ENCODE peak calls at places on chromosomes 3 and 15, in ten cellular contexts. V, W, A, Z, O, J, C, B, K and M are unnamed samples.

GRCh38 chr3:158471639-158472294 is 99.2 kb upstream of the MLF1 start:
- DNase-seq in C (no peak), A (no peak), K (peak), B (peak), J (peak), W (no peak), Z (no peak), V (no peak), O (no peak), M (peak)

GRCh38 chr3:52041118-52041847 is 15.1 kb downstream of the DUSP7 start:
- DNase-seq in Z (no peak), K (no peak), O (peak), B (no peak), V (no peak), W (peak), A (no peak), C (no peak), J (no peak), M (no peak)

GRCh38 chr3:105866656-105867653 is 1.9 kb downstream of the CBLB start:
- DNase-seq in V (no peak), C (peak), A (no peak), B (peak), K (peak), Z (no peak), J (no peak), O (no peak), W (no peak), M (no peak)

GRCh38 chr3:156273068-156273709 is 152.8 kb downstream of the KCNAB1 start:
- DNase-seq in Z (no peak), A (no peak), O (no peak), B (no peak), K (no peak), W (no peak), J (no peak), V (no peak), C (no peak), M (no peak)

GRCh38 chr15:57398336-57398735 is 22.0 kb downstream of the CGNL1 start:
- DNase-seq in V (no peak), A (no peak), O (peak), C (no peak), B (no peak), Z (no peak), J (no peak), W (no peak), K (no peak), M (no peak)

GRCh38 chr3:9826815-9827574 is 16.8 kb downstream of the RPUSD3 start:
- DNase-seq in B (no peak), V (no peak), K (no peak), O (peak), A (no peak), J (peak), W (no peak), C (no peak), Z (peak), M (no peak)

GRCh38 chr3:113117511-113118302 is 93.7 kb upstream of the BOC start:
- DNase-seq in C (no peak), W (no peak), K (peak), A (no peak), O (no peak), Z (no peak), B (peak), J (no peak), V (no peak), M (peak)

GRCh38 chr3:139292933-139293664 is 50.7 kb upstream of the MRPS22 start:
- DNase-seq in B (peak), W (no peak), C (no peak), V (no peak), K (peak), A (no peak), Z (no peak), J (peak), O (no peak), M (peak)

GRCh38 chr3:177770821-177771220 is 573.5 kb upstream of the TBL1XR1 start:
- DNase-seq in A (no peak), W (no peak), V (no peak), O (no peak), C (no peak), Z (no peak), K (peak), B (peak), J (no peak), M (no peak)

GRCh38 chr3:49785565-49786356 is 581 bp downstream of the IP6K1 start:
- DNase-seq in V (no peak), O (no peak), C (no peak), W (peak), K (peak), J (no peak), B (peak), A (peak), Z (no peak), M (no peak)

GRCh38 chr3:142595951-142596725 is at the start of gene PLS1:
- DNase-seq in O (peak), C (peak), W (peak), V (peak), B (peak), J (peak), A (peak), K (peak), Z (peak), M (peak)

GRCh38 chr3:69212411-69213160 is 90.2 kb upstream of the LMOD3 start:
- DNase-seq in O (no peak), V (no peak), B (peak), W (no peak), K (peak), Z (no peak), J (peak), A (no peak), C (no peak), M (no peak)

GRCh38 chr15:81548350-81549116 is 174.5 kb upstream of the TMC3 start:
- DNase-seq in Z (no peak), O (no peak), C (no peak), J (no peak), B (peak), V (no peak), K (peak), W (no peak), A (no peak), M (no peak)

GRCh38 chr3:133675631-133676335 is 14.0 kb upstream of the TOPBP1 start:
- DNase-seq in C (no peak), A (no peak), O (no peak), Z (no peak), V (no peak), K (no peak), B (no peak), W (no peak), J (no peak), M (no peak)

GRCh38 chr3:98109789-98110188 is 20.7 kb upstream of the OR5H1 start:
- DNase-seq in O (no peak), B (no peak), J (no peak), C (no peak), K (no peak), V (no peak), W (no peak), Z (no peak), A (no peak), M (no peak)

GRCh38 chr3:187801152-187801551 is 55.9 kb upstream of the BCL6 start:
- DNase-seq in O (no peak), K (no peak), C (no peak), J (no peak), A (no peak), B (no peak), W (no peak), V (no peak), Z (no peak), M (no peak)

GRCh38 chr15:76062282-76062681 is 2.5 kb downstream of the TMEM266 start:
- DNase-seq in V (no peak), W (no peak), Z (no peak), K (peak), J (no peak), C (no peak), B (no peak), A (no peak), O (no peak), M (no peak)

GRCh38 chr15:76061700-76062099 is 1.9 kb downstream of the TMEM266 start:
- DNase-seq in O (no peak), J (no peak), C (no peak), Z (no peak), A (no peak), K (no peak), W (no peak), B (no peak), V (no peak), M (no peak)

GRCh38 chr15:76065793-76066192 is 6.0 kb downstream of the TMEM266 start:
- DNase-seq in Z (no peak), A (no peak), V (no peak), J (no peak), W (no peak), C (no peak), B (no peak), O (no peak), K (no peak), M (no peak)

GRCh38 chr15:76064375-76064774 is 4.6 kb downstream of the TMEM266 start:
- DNase-seq in K (no peak), C (no peak), V (no peak), Z (no peak), B (no peak), W (no peak), O (no peak), A (no peak), J (no peak), M (no peak)

DNA sequence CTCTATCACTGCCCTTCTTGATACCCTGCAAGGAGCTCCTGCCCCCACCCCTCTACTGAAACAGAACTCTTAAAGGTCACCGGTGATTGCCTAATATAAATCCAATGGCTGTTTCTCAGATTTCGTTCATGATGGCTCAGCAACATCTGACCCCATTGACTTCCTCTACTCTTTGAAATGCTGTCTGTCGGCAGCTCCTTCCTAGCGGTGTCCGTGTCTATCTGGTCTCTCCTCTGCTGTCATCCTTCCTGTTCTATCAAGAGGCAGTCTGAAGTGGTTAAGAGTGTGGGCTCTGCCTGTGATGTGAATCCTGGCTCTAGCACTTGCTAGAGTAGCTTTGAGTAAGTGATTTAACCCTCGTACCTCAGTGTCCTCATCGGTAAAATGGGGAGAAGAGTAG is 5.5 kb downstream of the TMEM266 start:
- DNase-seq in V (no peak), O (no peak), J (no peak), A (no peak), W (no peak), C (no peak), B (no peak), K (no peak), Z (no peak), M (no peak)
- H3K4me3 ChIP-seq in V (no peak), O (no peak), J (no peak), A (no peak), W (no peak), C (no peak), B (no peak), K (no peak), Z (no peak), M (no peak)

GRCh38 chr15:69497634-69498033 is 45.0 kb downstream of the RPLP1 start:
- DNase-seq in C (no peak), W (no peak), J (no peak), A (no peak), K (no peak), O (peak), V (no peak), Z (no peak), B (no peak), M (no peak)

GRCh38 chr15:69500339-69500738 is 47.7 kb downstream of the RPLP1 start:
- DNase-seq in B (no peak), Z (no peak), J (no peak), W (no peak), C (no peak), V (no peak), K (no peak), A (no peak), O (peak), M (no peak)

GRCh38 chr15:69498282-69498681 is 45.7 kb downstream of the RPLP1 start:
- DNase-seq in O (peak), J (no peak), A (no peak), K (no peak), C (no peak), Z (no peak), B (no peak), W (no peak), V (no peak), M (no peak)

GRCh38 chr15:69499521-69500201 is 47.0 kb downstream of the RPLP1 start:
- DNase-seq in Z (no peak), O (peak), K (no peak), W (no peak), J (no peak), A (no peak), C (no peak), V (no peak), B (no peak), M (no peak)

DNA sequence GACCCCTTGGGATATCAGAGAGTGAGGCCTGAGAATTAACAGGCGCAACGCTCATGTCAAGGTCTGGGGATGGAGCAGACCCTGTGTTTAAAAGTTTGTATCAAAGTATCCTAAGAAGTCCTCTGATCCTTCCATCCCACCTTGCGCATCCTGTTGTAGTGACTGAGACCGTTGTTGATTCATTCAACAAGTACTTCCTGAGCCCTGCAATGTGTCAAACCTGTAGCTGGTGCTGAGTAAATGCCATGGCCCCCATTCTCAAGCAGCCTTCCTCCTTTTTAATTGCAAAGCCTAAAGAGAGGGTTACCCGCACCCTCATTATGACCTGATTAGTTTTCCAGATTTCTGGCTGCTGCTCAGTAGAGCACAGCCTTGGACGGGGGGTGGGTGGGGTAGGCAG is 46.4 kb downstream of the RPLP1 start:
- DNase-seq in V (no peak), C (no peak), K (no peak), Z (no peak), A (no peak), B (no peak), O (peak), W (no peak), J (no peak), M (no peak)
- H3K27ac ChIP-seq in V (no peak), C (no peak), K (no peak), Z (no peak), A (no peak), B (no peak), O (no peak), W (no peak), J (no peak), M (no peak)

GRCh38 chr15:90085565-90085964 is 16.7 kb downstream of the IDH2 start:
- DNase-seq in O (no peak), B (no peak), J (no peak), A (no peak), C (no peak), V (no peak), Z (no peak), K (no peak), W (no peak), M (no peak)

GRCh38 chr15:90084876-90085423 is 17.3 kb downstream of the IDH2 start:
- DNase-seq in Z (no peak), W (no peak), A (no peak), B (no peak), J (no peak), V (no peak), C (no peak), K (no peak), O (no peak), M (no peak)

GRCh38 chr15:90090226-90090848 is 11.9 kb downstream of the IDH2 start:
- DNase-seq in C (no peak), B (no peak), K (no peak), J (no peak), V (no peak), A (no peak), O (no peak), W (no peak), Z (no peak), M (no peak)

GRCh38 chr15:90086868-90087268 is 15.4 kb downstream of the IDH2 start:
- DNase-seq in A (no peak), C (no peak), K (peak), W (no peak), B (no peak), J (peak), V (no peak), O (peak), Z (no peak), M (no peak)

DNA sequence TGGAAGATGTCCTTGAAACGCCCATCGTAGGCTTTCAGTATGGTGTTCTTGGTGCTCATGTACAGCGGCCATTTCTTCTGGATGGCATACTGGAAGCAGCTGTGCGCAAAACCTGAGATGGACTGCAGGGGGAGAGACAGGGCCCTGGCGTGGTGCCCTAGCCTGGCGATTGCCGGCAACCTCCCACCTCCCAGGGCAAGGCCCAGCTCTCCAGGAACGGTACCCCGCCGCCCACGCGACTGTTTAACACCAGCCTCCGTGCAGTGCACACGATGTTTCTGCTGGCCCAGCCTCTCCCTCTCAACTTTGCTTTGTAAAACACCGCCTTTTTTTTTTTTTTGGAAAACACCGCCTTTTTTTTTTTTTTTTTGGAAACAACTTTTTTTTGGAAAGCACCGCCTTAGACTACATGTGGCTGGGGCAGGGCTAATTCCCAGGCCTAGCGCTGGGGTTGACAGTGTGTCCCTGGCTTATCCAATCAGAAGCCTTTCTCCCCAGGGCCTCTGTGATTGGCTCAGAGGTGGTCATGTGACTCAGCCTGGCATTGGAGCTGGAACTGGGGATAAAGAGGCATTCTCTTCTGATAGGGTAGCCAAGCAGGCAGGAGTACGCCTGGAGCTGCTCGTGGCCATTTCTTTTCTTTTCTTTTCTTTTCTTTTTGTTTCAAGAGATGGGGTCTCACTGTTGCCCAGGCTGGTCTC is 14.7 kb downstream of the IDH2 start:
- DNase-seq in O (peak), K (peak), B (no peak), W (peak), J (peak), V (no peak), Z (no peak), A (peak), C (no peak), M (no peak)
- TF ChIP-seq CTCF in O (no peak), K (peak), B (peak), W (no peak), J (no peak), V (no peak), Z (no peak), A (no peak), C (no peak), M (peak)

DNA sequence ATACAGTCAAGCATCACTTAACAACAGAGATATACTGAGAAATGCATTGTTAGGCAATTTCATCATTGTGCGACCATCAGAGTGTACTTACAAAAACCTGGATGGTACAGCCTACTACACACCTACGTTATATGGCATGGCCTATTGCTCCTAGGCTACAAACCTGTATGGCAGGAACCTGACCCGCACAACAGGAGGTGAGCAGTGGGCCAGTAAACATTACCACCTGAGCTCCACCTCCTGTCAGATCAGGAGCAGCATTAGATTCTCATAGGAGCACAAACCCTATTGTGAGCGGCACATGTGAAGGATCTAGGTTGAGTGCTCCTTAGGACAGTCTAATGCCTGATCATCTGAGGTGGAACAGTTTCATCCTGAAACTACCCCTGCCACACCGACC is 89.7 kb downstream of the SCAPER start:
- DNase-seq in K (no peak), C (no peak), W (no peak), A (no peak), Z (no peak), B (no peak), O (no peak), V (no peak), J (no peak), M (no peak)
- H3K4me3 ChIP-seq in K (no peak), C (no peak), W (no peak), A (no peak), Z (no peak), B (no peak), O (no peak), V (no peak), J (no peak), M (no peak)

DNA sequence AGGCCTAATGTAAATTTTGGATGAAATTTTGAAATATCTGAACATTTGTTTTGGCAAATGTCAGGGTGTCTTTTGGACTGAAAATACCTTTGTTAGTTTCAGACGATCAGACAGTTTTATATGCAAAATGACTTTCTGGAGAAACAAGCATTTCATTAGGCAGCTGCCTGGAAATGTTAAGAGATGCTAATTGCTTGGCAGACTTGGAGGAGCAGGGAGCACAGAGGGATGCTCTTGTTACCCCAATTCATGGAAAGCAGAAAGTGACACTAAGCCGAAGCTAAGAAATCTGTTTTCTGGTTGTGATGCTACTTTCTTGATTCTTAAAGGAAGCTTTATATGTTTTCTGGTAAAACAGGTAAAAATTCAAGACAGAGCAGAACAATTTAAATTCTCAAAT is 204.3 kb upstream of the GBE1 start:
- DNase-seq in C (no peak), V (no peak), B (no peak), A (no peak), K (no peak), J (no peak), O (no peak), Z (no peak), W (no peak), M (no peak)
- H3K27ac ChIP-seq in C (no peak), V (no peak), B (no peak), A (no peak), K (no peak), J (no peak), O (no peak), Z (no peak), W (no peak), M (no peak)

GRCh38 chr3:53198256-53198977 is 37.4 kb downstream of the PRKCD start:
- DNase-seq in C (no peak), V (no peak), W (no peak), O (peak), K (no peak), Z (no peak), B (no peak), J (no peak), A (no peak), M (no peak)
- TF ChIP-seq CTCF in C (no peak), V (no peak), W (no peak), O (peak), K (no peak), Z (no peak), B (no peak), J (no peak), A (no peak), M (no peak)